ENCODE peak calls at places on chromosomes 4 and X, in five cellular contexts. K is transverse colon, L is gastrocnemius medialis, W is prostate gland, H is tibial nerve. O is an unnamed sample.

GRCh38 chr4:159434496-159435241 is 331.8 kb downstream of the RAPGEF2 start:
- DNase-seq in H (no peak), K (no peak), W (no peak), L (no peak), O (no peak)

GRCh38 chr4:8829584-8829983 is 42.1 kb downstream of the HMX1 start:
- DNase-seq in W (no peak), H (no peak), L (no peak), K (no peak), O (no peak)

GRCh38 chr4:124973716-124974115 is 261.2 kb upstream of the ANKRD50 start:
- DNase-seq in K (no peak), H (no peak), W (no peak), L (no peak), O (no peak)

GRCh38 chr4:183349673-183350072 is 27.4 kb upstream of the CLDN24 start:
- DNase-seq in K (no peak), W (no peak), L (no peak), H (no peak), O (no peak)

GRCh38 chr4:26520728-26521442 is 30.6 kb upstream of the CCKAR start:
- DNase-seq in L (no peak), H (no peak), W (no peak), K (no peak), O (no peak)

GRCh38 chr4:138184881-138185280 is 57.3 kb downstream of the SLC7A11 start:
- DNase-seq in W (no peak), L (no peak), K (no peak), H (no peak), O (no peak)

GRCh38 chr4:59920414-59920813 is 1279.7 kb upstream of the ADGRL3 start:
- DNase-seq in L (no peak), K (no peak), W (no peak), H (no peak), O (no peak)

GRCh38 chr4:56388311-56388710 is 1.0 kb upstream of the AASDH start:
- DNase-seq in K (no peak), H (no peak), L (no peak), W (no peak), O (no peak)

GRCh38 chrX:145735036-145735435 is 82.6 kb upstream of the SLITRK2 start:
- DNase-seq in K (no peak), L (no peak), W (no peak), H (no peak), O (no peak)

GRCh38 chr4:126687655-126688358 is 945.0 kb upstream of the INTU start:
- DNase-seq in H (no peak), L (no peak), K (no peak), W (no peak), O (no peak)

GRCh38 chr4:109079177-109079576 is 223.3 kb downstream of the COL25A1 start:
- DNase-seq in W (no peak), H (no peak), L (no peak), K (no peak), O (no peak)

GRCh38 chr4:108157655-108158054 is 11.1 kb downstream of the LEF1 start:
- DNase-seq in H (no peak), W (no peak), L (no peak), K (no peak), O (no peak)

GRCh38 chr4:73974352-73974751 is 7.5 kb downstream of the PF4 start:
- DNase-seq in H (no peak), L (no peak), K (no peak), W (no peak), O (no peak)

GRCh38 chrX:38881727-38882126 is 80.5 kb downstream of the MID1IP1 start:
- DNase-seq in L (no peak), K (no peak), H (no peak), W (no peak), O (no peak)

GRCh38 chr4:73019462-73020047 is 50.0 kb downstream of the COX18 start:
- DNase-seq in W (peak; percentile 11), H (no peak), L (no peak), K (no peak), O (peak; percentile 15)

GRCh38 chr4:1216869-1217294 is 32.0 kb downstream of the CTBP1 start:
- DNase-seq in H (no peak), L (no peak), K (peak; percentile 63), W (no peak), O (peak; percentile 37)

GRCh38 chrX:7052541-7052940 is 95.0 kb upstream of the STS start:
- DNase-seq in W (no peak), K (no peak), H (no peak), L (no peak), O (no peak)

GRCh38 chr4:56345461-56345860 is 41.8 kb downstream of the AASDH start:
- DNase-seq in W (no peak), K (no peak), L (no peak), H (no peak), O (no peak)

GRCh38 chr4:182022899-182023298 is 220.3 kb upstream of the TENM3 start:
- DNase-seq in W (no peak), L (no peak), H (no peak), K (no peak), O (no peak)

GRCh38 chr4:34193451-34194154 is 2050.7 kb downstream of the ARAP2 start:
- DNase-seq in H (no peak), K (no peak), L (no peak), W (no peak), O (no peak)

GRCh38 chrX:80576815-80577533 is 156.7 kb downstream of the TENT5D start:
- DNase-seq in L (peak; percentile 14), K (no peak), W (no peak), H (no peak), O (no peak)

DNA sequence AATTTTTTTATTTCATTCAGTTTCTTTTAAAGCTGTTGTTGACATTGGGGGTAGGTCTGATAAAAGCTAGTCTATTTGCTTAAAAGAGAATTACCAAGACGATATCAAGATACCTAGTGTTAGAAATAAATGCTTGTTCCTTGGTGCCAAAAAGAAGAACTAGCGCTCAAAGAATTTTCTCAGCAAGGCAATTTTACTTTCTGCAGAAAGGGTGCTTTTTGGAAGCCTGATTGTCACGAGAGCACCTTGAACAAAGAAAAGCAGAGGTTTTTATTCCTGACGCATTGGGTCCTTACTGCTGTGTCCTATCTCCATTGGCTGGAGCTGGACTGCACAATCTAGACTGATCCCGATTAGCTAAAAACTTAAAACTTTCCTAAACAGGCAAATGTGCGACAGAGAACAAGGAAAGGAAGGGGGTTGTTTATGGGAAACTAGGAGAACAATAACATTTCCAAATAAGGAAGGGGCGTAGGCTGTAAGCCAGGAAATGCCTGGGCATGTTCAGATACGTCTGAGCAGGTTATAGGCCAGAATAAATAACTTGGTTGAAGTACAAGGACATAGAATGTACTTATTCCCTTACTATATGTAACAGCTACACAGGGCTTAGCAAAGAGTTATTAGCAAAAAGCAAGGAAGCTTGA is 50.3 kb upstream of the STPG2 start:
- DNase-seq in W (no peak), L (no peak), K (no peak), H (no peak), O (no peak)
- H3K27ac ChIP-seq in W (no peak overlapping the region), L (no peak overlapping the region), K (no peak overlapping the region), H (no peak overlapping the region), O (no peak overlapping the region)

GRCh38 chrX:104165894-104166734 is at the start of gene FAM199X:
- DNase-seq in L (peak; percentile 83), H (peak; percentile 52), K (peak; percentile 90), W (peak; percentile 79), O (peak; percentile 91)
- TF ChIP-seq POLR2A in L (peak; percentile 81), H (peak; percentile 77), K (peak; percentile 44), W (peak; percentile 62), O (peak; percentile 74)

DNA sequence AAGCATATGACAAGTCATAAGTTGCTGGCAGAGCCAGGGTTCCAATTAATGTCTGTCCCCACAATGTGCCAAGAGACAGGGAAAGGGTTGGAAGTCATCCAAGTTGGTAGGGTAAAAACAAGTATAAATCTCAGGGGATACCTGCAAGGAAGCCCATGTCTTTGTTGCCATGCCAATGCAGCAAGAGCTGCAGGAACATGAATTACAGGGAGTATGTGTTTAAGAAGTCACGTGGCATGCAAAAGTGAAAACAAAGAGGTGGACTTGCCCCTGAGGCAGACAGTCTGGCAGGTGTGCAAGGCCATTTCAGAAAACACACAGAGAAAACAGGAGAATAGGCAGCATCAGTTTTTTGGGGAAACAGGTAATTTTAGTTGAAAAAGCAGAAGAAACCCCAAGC is 29.4 kb downstream of the C4orf51 start:
- DNase-seq in H (no peak), K (no peak), W (peak; percentile 73), L (no peak), O (peak; percentile 23)
- H3K27ac ChIP-seq in H (no peak overlapping the region), K (no peak overlapping the region), W (no peak overlapping the region), L (no peak overlapping the region), O (no peak overlapping the region)

GRCh38 chrX:40284852-40285251 is 187.1 kb upstream of the BCOR start:
- DNase-seq in W (no peak), H (no peak), L (no peak), K (no peak), O (no peak)

GRCh38 chrX:40282901-40283674 is 185.3 kb upstream of the BCOR start:
- DNase-seq in W (no peak), H (no peak), L (no peak), K (no peak), O (no peak)

GRCh38 chrX:40285876-40286275 is 188.1 kb upstream of the BCOR start:
- DNase-seq in L (no peak), K (no peak), H (no peak), W (no peak), O (no peak)

GRCh38 chrX:40282348-40282747 is 184.6 kb upstream of the BCOR start:
- DNase-seq in K (no peak), W (no peak), L (no peak), H (no peak), O (no peak)

DNA sequence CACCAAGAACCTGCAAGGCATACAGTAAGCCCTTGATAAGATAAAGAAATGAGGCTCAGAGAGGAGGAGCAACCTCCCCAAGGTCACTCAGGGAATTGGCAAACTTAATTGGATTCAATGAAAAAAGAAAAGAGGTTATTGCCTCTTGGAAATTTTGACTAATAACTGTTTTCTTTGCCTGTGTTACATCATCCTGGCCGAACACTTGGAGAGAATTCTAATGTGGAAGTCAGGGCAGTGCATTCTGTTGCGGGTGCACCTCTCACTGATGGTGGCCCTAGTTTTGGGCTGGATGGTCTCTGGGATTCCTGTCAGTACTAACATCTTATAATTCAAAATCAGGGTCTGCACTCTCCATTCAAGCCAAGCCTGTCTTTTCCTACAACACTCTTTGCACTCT is 186.2 kb upstream of the BCOR start:
- DNase-seq in W (no peak), H (no peak), K (no peak), L (no peak), O (no peak)
- TF ChIP-seq POLR2A in W (no peak), H (no peak), K (no peak), L (no peak), O (no peak)

DNA sequence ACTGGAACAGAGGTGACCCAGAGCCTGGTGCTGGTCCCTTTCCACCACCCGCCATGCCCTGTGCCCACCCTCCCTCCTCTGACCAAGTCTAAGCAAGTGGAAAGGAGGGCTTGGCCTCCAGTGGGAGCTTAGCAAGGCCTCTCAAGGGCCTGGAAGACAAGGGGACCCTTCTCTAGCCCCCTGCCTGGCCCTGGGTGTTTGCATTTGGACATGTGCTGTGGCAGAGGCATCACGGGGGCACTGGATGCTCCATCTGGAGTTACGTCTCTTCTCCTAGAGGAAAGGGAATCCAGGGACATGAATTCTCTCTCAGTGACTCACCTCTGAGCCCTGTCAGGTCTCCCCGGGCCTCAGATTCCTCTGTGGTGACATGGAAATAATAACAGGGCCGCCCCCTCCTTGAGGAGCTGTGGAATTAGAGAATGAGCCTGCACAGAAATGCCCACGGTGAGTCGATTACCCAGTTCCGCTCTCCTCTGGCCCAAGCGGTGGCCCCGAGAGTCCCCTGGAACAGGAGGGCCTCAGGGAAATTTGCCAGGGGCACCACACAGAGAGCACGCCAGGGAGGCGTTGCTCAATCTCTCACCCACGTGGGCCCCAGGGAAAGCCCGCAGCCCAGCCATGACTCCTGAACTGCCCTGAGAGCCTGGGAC is 189.7 kb downstream of the BCOR start:
- DNase-seq in H (peak; percentile 24), W (peak; percentile 52), L (peak; percentile 72), K (peak; percentile 32), O (peak; percentile 51)
- H3K27ac ChIP-seq in H (no peak overlapping the region), W (no peak overlapping the region), L (peak overlapping the region; percentile 73), K (peak overlapping the region; percentile 55), O (peak overlapping the region; percentile 64)